ENCODE peak calls at places on chromosomes 3 and 15, in four cellular contexts. Z is GM12878, M is H1, L is HCT116. K is an unnamed sample.

GRCh38 chr3:13518516-13519351 is 30.2 kb upstream of the FBLN2 start:
- DNase-seq in L (no peak), M (no peak), Z (no peak), K (no peak)

GRCh38 chr15:95626501-95627361 is 703.8 kb upstream of the NR2F2 start:
- DNase-seq in L (no peak), M (no peak), Z (no peak), K (no peak)

GRCh38 chr3:190593075-190593474 is 79.2 kb downstream of the IL1RAP start:
- DNase-seq in Z (no peak), L (no peak), M (no peak), K (no peak)

GRCh38 chr3:38204599-38205471 is 39.5 kb downstream of the OXSR1 start:
- DNase-seq in Z (no peak), L (no peak), M (no peak), K (no peak)

GRCh38 chr3:113712129-113712528 is 15.7 kb upstream of the USF3 start:
- DNase-seq in Z (no peak), M (no peak), L (no peak), K (no peak)

GRCh38 chr15:86398986-86399677 is 319.5 kb downstream of the AGBL1 start:
- DNase-seq in Z (no peak), M (no peak), L (no peak), K (no peak)

GRCh38 chr3:149969110-149969944 is 1.4 kb downstream of the PFN2 start:
- DNase-seq in Z (no peak), L (peak), M (no peak), K (peak)

GRCh38 chr3:60160105-60160791 is 1091.0 kb downstream of the FHIT start:
- DNase-seq in L (no peak), Z (no peak), M (no peak), K (no peak)

GRCh38 chr15:40702077-40702476 is 7.1 kb downstream of the RAD51 start:
- DNase-seq in Z (no peak), L (no peak), M (no peak), K (peak)

GRCh38 chr3:127767126-127767525 is 55.2 kb downstream of the MGLL start:
- DNase-seq in L (no peak), Z (no peak), M (no peak), K (no peak)

GRCh38 chr3:179697933-179698332 is 45.1 kb downstream of the USP13 start:
- DNase-seq in Z (no peak), L (no peak), M (no peak), K (no peak)

GRCh38 chr15:55226127-55226526 is 29.4 kb upstream of the RSL24D1 start:
- DNase-seq in M (no peak), Z (no peak), L (no peak), K (no peak)

GRCh38 chr3:174859109-174859735 is at the start of gene NAALADL2:
- DNase-seq in Z (no peak), L (no peak), M (no peak), K (no peak)

GRCh38 chr3:195773956-195774537 is 37.7 kb downstream of the MUC4 start:
- DNase-seq in Z (no peak), L (no peak), M (no peak), K (no peak)

GRCh38 chr3:154217663-154218062 is 96.5 kb downstream of the ARHGEF26 start:
- DNase-seq in M (no peak), Z (no peak), L (no peak), K (no peak)

GRCh38 chr15:23687143-23687470 is at the start of gene NDN:
- DNase-seq in Z (no peak), L (no peak), M (peak), K (peak)

GRCh38 chr15:71109130-71109529 is 6.1 kb upstream of the THSD4 start:
- DNase-seq in L (no peak), Z (no peak), M (no peak), K (no peak)

GRCh38 chr15:42137461-42138261 is 18.8 kb downstream of the PLA2G4F start:
- DNase-seq in M (peak), L (peak), Z (no peak), K (peak)

GRCh38 chr15:25796395-25796794 is 66.7 kb downstream of the ATP10A start:
- DNase-seq in L (no peak), Z (no peak), M (no peak), K (no peak)

GRCh38 chr15:35477853-35478252 is 68.1 kb downstream of the DPH6 start:
- DNase-seq in M (no peak), L (no peak), Z (no peak), K (no peak)

GRCh38 chr3:11556234-11556633 is 87.5 kb downstream of the VGLL4 start:
- DNase-seq in L (no peak), M (no peak), Z (no peak), K (no peak)
- TF ChIP-seq EGR1 in L (no peak), M (no peak), Z (no peak), K (no peak)

GRCh38 chr3:69739204-69740102 is at the start of gene MITF:
- DNase-seq in Z (peak), M (peak), L (peak), K (peak)
- TF ChIP-seq POLR2A in Z (no peak), M (no peak), L (no peak), K (no peak)

DNA sequence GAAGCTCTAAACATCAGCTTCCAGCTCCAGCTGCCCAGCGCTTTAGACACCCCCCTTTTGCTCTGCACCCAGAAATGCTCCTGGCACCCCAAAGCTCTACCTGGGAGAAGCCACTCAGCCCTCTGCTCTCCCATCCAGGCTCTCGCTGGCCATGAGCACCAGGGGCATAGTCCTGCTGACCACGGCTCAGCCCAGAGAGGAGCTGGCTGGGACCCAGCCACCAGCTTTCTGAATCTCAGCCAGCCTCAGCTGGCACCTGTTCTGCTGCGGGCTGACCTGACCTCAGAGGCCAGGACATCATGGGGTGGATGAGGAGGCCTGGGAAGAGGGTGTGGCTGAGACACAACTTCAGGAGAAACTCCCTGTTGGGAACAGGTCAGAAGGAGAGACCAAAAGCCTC is 8.6 kb downstream of the NTRK3 start:
- DNase-seq in Z (no peak), L (no peak), M (no peak), K (no peak)
- TF ChIP-seq EGR1 in Z (no peak), L (no peak), M (no peak), K (no peak)

GRCh38 chr15:44529864-44530604 is 6.9 kb upstream of the EIF3J start:
- DNase-seq in L (no peak), Z (no peak), M (peak), K (no peak)
- TF ChIP-seq POLR2A in L (no peak), Z (no peak), M (no peak), K (peak)

GRCh38 chr15:72472907-72473669 is 1.0 kb upstream of the ARIH1 start:
- DNase-seq in M (no peak), Z (peak), L (no peak), K (peak)

GRCh38 chr15:72474912-72475601 is 927 bp downstream of the ARIH1 start:
- DNase-seq in M (peak), L (peak), Z (peak), K (peak)

GRCh38 chr15:72473670-72474465 is at the start of gene ARIH1:
- DNase-seq in L (peak), M (peak), Z (peak), K (peak)

GRCh38 chr15:72474466-72474911 is 359 bp downstream of the ARIH1 start:
- DNase-seq in L (no peak), M (no peak), Z (no peak), K (no peak)

GRCh38 chr15:72475674-72476073 is 1.5 kb downstream of the ARIH1 start:
- DNase-seq in Z (no peak), M (no peak), L (no peak), K (no peak)
- TF ChIP-seq EGR1 in Z (no peak), M (no peak), L (no peak), K (no peak)

GRCh38 chr15:85380860-85381535 is 595 bp downstream of the AKAP13 start:
- DNase-seq in Z (no peak), M (peak), L (no peak), K (peak)
- TF ChIP-seq POLR2A in Z (no peak), M (no peak), L (no peak), K (no peak)

GRCh38 chr15:63605816-63606215 is 8.6 kb downstream of the FBXL22 start:
- DNase-seq in Z (no peak), M (no peak), L (no peak), K (no peak)
- TF ChIP-seq EGR1 in Z (no peak), M (no peak), L (no peak), K (no peak)

DNA sequence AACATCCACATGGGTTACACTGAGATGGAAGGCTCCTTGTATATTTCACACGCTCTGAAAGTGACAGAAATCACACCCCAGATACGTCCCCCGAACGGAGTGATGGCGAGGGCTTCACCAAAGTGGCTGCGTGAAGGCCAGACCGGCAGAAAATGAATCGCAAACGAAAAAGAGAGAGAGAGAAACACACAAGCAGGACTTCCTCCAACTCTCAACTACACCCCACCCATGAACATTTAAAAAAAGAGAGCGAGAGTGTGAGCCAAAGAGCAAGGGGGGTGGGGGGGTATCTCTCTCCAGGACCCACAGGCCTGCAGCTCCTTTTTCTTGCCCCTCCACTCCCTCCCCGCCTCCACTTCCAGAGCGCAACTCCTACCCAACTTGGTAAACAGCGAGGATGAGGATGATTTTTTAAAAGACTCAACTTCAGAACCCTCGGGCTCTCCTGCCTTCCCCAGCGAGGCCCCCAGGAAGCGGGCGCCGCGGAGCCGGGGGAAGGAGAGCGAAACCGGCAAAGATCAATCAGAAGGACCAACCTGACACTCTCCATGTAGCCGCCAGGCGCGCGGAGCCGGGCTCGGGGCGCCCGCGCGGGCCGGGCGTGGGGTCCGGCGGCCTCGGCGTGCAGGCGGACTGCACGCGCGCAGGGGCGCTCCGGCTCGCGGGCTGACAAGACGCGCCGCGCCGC is 519.1 kb downstream of the FOXP1 start:
- DNase-seq in L (no peak), M (peak), Z (no peak), K (peak)
- TF ChIP-seq POLR2A in L (no peak), M (no peak), Z (no peak), K (no peak)

DNA sequence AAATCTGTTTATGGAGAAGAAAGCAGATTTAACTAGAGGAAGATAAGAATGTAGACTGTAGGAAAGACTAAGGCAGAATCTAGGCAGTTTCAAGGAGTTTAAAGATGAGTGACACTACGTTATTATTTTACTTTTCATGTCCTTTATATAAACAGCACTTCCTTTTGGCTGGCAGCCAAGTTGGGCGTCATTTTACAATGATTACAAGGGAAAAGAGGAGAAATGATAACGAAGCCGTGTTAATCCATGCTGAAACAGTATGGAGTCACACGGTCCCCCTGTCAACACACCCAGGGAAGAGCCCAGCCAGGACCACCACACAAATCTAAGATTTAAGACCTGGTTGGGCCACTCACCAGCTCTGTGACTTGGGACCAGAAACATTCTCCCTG is 83.7 kb upstream of the NEO1 start:
- DNase-seq in L (no peak), M (no peak), Z (no peak), K (peak)
- TF ChIP-seq EGR1 in L (no peak), M (no peak), Z (no peak), K (no peak)

DNA sequence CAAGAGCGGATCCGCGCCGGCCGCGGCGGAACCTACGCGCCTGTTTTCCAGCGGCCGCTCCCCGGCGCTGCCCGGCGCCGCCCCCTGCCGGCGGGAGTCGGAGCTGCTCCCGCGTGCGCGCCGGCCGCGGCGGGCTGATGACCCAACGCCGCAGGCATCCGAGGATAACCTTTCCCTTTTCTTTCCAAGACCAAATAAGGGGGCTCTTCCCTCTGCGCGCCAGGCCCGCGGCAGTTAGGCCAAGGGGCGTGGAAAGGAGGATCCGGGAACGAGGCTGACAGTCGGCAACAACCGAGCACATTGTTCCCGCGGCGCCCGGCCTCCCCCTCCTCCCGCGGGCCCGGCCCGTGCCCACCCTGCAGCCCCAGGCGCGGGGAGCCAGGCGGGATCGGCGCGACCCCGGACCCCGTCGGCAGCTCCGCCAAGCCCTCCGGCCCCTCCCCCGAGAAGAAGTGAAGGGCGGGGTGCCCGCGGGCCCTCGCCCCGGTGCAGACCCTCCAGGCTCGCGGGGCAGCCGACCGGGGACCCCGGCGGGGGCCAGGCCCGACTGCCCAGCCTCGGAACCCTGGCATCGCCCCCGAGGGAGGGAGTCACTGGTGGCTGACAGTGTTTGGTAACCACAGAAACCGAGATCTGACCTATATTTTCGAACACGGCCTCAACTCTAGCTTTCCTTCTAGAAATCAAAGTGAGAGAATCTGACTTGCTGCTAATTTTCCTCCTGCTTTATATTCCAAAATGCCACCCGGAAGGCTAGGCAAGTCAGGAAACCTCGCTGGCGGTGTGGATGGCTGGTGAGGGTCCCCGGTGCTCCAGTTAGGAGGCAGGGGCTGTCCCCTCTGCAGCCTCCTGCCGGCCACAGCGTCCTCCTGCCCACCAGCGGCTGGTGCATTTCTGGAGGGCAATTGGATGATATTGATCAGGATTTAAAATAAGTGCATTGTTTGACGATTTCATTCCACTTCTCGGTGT is 45.6 kb upstream of the SYNM start:
- DNase-seq in L (peak), M (peak), Z (no peak), K (peak)
- TF ChIP-seq POLR2A in L (no peak), M (peak), Z (no peak), K (no peak)

K was measured in K562.